ENCODE peak calls at places on chromosomes 1 and 21, in six cellular contexts. One of them, this sample, is unnamed.

GRCh38 chr1:76303348-76303712 is 228.8 kb downstream of the ST6GALNAC3 start:
- DNase-seq in HFFc6: no peak
- DNase-seq in tibial artery: no peak
- DNase-seq in mesothelial cell of epicardium: no peak
- DNase-seq in adrenal gland: no peak
- DNase-seq in lower lobe of right lung: no peak
- DNase-seq in this sample: no peak

GRCh38 chr1:59691261-59691660 is 123.5 kb upstream of the HOOK1 start:
- DNase-seq in HFFc6: no peak
- DNase-seq in tibial artery: no peak
- DNase-seq in mesothelial cell of epicardium: no peak
- DNase-seq in adrenal gland: peak
- DNase-seq in lower lobe of right lung: no peak
- DNase-seq in this sample: no peak

GRCh38 chr1:53890522-53890941 is 935 bp upstream of the YIPF1 start:
- DNase-seq in HFFc6: no peak
- DNase-seq in tibial artery: no peak
- DNase-seq in mesothelial cell of epicardium: no peak
- DNase-seq in adrenal gland: no peak
- DNase-seq in lower lobe of right lung: no peak
- DNase-seq in this sample: no peak

GRCh38 chr21:32962286-32962685 is 63.4 kb upstream of the OLIG2 start:
- DNase-seq in HFFc6: no peak
- DNase-seq in tibial artery: no peak
- DNase-seq in mesothelial cell of epicardium: no peak
- DNase-seq in adrenal gland: no peak
- DNase-seq in lower lobe of right lung: no peak
- DNase-seq in this sample: no peak

GRCh38 chr21:45530423-45531113 is 11.7 kb downstream of the SLC19A1 start:
- DNase-seq in HFFc6: no peak
- DNase-seq in tibial artery: peak
- DNase-seq in mesothelial cell of epicardium: no peak
- DNase-seq in adrenal gland: no peak
- DNase-seq in lower lobe of right lung: peak
- DNase-seq in this sample: no peak

GRCh38 chr1:177927021-177927596 is 42.7 kb downstream of the SEC16B start:
- DNase-seq in HFFc6: peak
- DNase-seq in tibial artery: no peak
- DNase-seq in mesothelial cell of epicardium: no peak
- DNase-seq in adrenal gland: no peak
- DNase-seq in lower lobe of right lung: no peak
- DNase-seq in this sample: no peak

GRCh38 chr21:42193131-42193671 is 25.7 kb upstream of the ABCG1 start:
- DNase-seq in HFFc6: no peak
- DNase-seq in tibial artery: no peak
- DNase-seq in mesothelial cell of epicardium: no peak
- DNase-seq in adrenal gland: peak
- DNase-seq in lower lobe of right lung: no peak
- DNase-seq in this sample: no peak

GRCh38 chr1:173946380-173946921 is 29.3 kb upstream of the SERPINC1 start:
- DNase-seq in HFFc6: no peak
- DNase-seq in tibial artery: no peak
- DNase-seq in mesothelial cell of epicardium: no peak
- DNase-seq in adrenal gland: no peak
- DNase-seq in lower lobe of right lung: no peak
- DNase-seq in this sample: no peak

GRCh38 chr1:14910947-14911721 is 242.4 kb upstream of the TMEM51 start:
- DNase-seq in HFFc6: no peak
- DNase-seq in tibial artery: peak
- DNase-seq in mesothelial cell of epicardium: no peak
- DNase-seq in adrenal gland: no peak
- DNase-seq in lower lobe of right lung: no peak
- DNase-seq in this sample: no peak

GRCh38 chr1:152739841-152740240 is 18.0 kb upstream of the KPRP start:
- DNase-seq in HFFc6: no peak
- DNase-seq in tibial artery: no peak
- DNase-seq in mesothelial cell of epicardium: no peak
- DNase-seq in adrenal gland: no peak
- DNase-seq in lower lobe of right lung: no peak
- DNase-seq in this sample: no peak

GRCh38 chr1:6646499-6647148 is 22.0 kb downstream of the THAP3 start:
- DNase-seq in HFFc6: peak
- DNase-seq in tibial artery: no peak
- DNase-seq in mesothelial cell of epicardium: no peak
- DNase-seq in adrenal gland: no peak
- DNase-seq in lower lobe of right lung: no peak
- DNase-seq in this sample: no peak

GRCh38 chr21:43287111-43287973 is 118.5 kb downstream of the CRYAA start:
- DNase-seq in HFFc6: no peak
- DNase-seq in tibial artery: no peak
- DNase-seq in mesothelial cell of epicardium: no peak
- DNase-seq in adrenal gland: no peak
- DNase-seq in lower lobe of right lung: peak
- DNase-seq in this sample: no peak

GRCh38 chr1:38013027-38013588 is 574 bp downstream of the UTP11 start:
- DNase-seq in HFFc6: peak
- DNase-seq in tibial artery: no peak
- DNase-seq in mesothelial cell of epicardium: no peak
- DNase-seq in adrenal gland: no peak
- DNase-seq in lower lobe of right lung: peak
- DNase-seq in this sample: no peak

GRCh38 chr1:225842788-225843425 is 33.0 kb downstream of the EPHX1 start:
- DNase-seq in HFFc6: no peak
- DNase-seq in tibial artery: no peak
- DNase-seq in mesothelial cell of epicardium: no peak
- DNase-seq in adrenal gland: no peak
- DNase-seq in lower lobe of right lung: no peak
- DNase-seq in this sample: no peak

GRCh38 chr1:221437924-221438323 is 304.0 kb downstream of the DUSP10 start:
- DNase-seq in HFFc6: peak
- DNase-seq in tibial artery: no peak
- DNase-seq in mesothelial cell of epicardium: no peak
- DNase-seq in adrenal gland: no peak
- DNase-seq in lower lobe of right lung: no peak
- DNase-seq in this sample: no peak

GRCh38 chr21:14771587-14771986 is 225.5 kb upstream of the SAMSN1 start:
- DNase-seq in HFFc6: no peak
- DNase-seq in tibial artery: no peak
- DNase-seq in mesothelial cell of epicardium: no peak
- DNase-seq in adrenal gland: no peak
- DNase-seq in lower lobe of right lung: no peak
- DNase-seq in this sample: no peak

GRCh38 chr1:37177230-37177864 is 143.0 kb upstream of the GRIK3 start:
- DNase-seq in HFFc6: no peak
- DNase-seq in tibial artery: no peak
- DNase-seq in mesothelial cell of epicardium: no peak
- DNase-seq in adrenal gland: peak
- DNase-seq in lower lobe of right lung: peak
- DNase-seq in this sample: no peak

GRCh38 chr1:105652109-105652508 is 1404.4 kb upstream of the PRMT6 start:
- DNase-seq in HFFc6: no peak
- DNase-seq in tibial artery: no peak
- DNase-seq in mesothelial cell of epicardium: no peak
- DNase-seq in adrenal gland: no peak
- DNase-seq in lower lobe of right lung: no peak
- DNase-seq in this sample: no peak

DNA sequence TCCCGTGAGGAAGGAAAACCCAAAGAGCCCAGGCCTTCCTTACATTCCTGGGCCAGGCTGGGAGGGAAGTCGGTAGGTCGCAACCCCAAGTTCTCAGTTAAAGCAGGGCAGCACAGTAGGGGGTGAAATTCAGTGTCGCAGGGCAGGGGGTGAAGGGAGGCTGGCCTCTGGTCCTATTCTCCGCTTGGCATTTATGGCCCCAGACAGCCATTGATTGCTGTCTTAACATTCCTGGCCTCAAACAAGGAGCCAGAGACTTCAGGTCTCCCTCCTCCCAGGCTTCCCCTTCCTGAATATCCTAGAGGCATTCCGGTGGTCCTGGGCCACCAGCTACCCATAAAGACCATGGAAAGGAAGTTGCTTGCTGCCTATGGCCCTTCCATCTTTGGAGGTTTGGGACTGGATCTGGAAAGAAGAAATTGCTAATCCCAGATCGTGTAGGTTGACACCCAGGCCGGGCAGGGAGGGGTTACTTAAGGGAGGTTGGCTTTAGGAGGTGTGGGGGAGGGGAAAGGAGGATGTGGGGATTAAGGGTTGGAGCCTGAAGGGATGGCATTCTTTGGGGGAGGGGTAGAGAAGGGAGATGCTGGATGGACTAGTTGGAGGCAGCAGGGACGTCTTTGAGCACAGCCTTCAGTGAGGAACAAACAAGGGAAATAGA is 1.7 kb downstream of the LIN28A start:
- DNase-seq in HFFc6: no peak
- DNase-seq in tibial artery: peak
- DNase-seq in mesothelial cell of epicardium: no peak
- DNase-seq in adrenal gland: no peak
- DNase-seq in lower lobe of right lung: no peak
- DNase-seq in this sample: no peak
- TF ChIP-seq CTCF in HFFc6: no peak
- TF ChIP-seq CTCF in tibial artery: no peak
- TF ChIP-seq CTCF in mesothelial cell of epicardium: no peak
- TF ChIP-seq CTCF in adrenal gland: no peak
- TF ChIP-seq CTCF in lower lobe of right lung: no peak
- TF ChIP-seq CTCF in this sample: no peak

DNA sequence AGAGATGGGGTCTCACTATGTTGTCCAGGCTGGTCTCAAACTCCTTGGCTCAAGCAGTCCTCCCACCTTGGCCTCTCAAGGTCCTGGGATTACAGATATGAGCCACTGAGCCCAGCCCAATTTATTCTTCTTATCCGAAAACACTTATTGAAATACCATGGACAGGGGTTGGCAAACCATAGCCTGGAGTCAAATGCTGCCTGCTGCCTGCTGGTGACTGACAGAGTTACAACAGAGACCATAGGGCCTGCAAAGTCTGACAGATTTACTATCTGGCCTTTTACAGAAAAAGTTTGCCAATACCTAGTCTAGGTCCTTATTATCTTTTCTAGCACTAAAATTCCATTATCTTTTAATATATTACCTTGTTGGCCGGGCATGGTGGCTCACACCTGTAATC is 87.1 kb upstream of the ZNF281 start:
- DNase-seq in HFFc6: peak
- DNase-seq in tibial artery: no peak
- DNase-seq in mesothelial cell of epicardium: no peak
- DNase-seq in adrenal gland: no peak
- DNase-seq in lower lobe of right lung: no peak
- DNase-seq in this sample: no peak
- TF ChIP-seq CTCF in HFFc6: no peak
- TF ChIP-seq CTCF in tibial artery: no peak
- TF ChIP-seq CTCF in mesothelial cell of epicardium: no peak
- TF ChIP-seq CTCF in adrenal gland: no peak
- TF ChIP-seq CTCF in lower lobe of right lung: no peak
- TF ChIP-seq CTCF in this sample: no peak

GRCh38 chr1:197731449-197731848 is 43.8 kb downstream of the DENND1B start:
- DNase-seq in HFFc6: no peak
- DNase-seq in tibial artery: no peak
- DNase-seq in mesothelial cell of epicardium: no peak
- DNase-seq in adrenal gland: no peak
- DNase-seq in lower lobe of right lung: no peak
- DNase-seq in this sample: no peak
- TF ChIP-seq CTCF in HFFc6: no peak
- TF ChIP-seq CTCF in tibial artery: no peak
- TF ChIP-seq CTCF in mesothelial cell of epicardium: no peak
- TF ChIP-seq CTCF in adrenal gland: no peak
- TF ChIP-seq CTCF in lower lobe of right lung: no peak
- TF ChIP-seq CTCF in this sample: no peak

GRCh38 chr1:166167395-166167922 is 658 bp upstream of the FAM78B start:
- DNase-seq in HFFc6: no peak
- DNase-seq in tibial artery: no peak
- DNase-seq in mesothelial cell of epicardium: no peak
- DNase-seq in adrenal gland: no peak
- DNase-seq in lower lobe of right lung: no peak
- DNase-seq in this sample: no peak
- TF ChIP-seq CTCF in HFFc6: no peak
- TF ChIP-seq CTCF in tibial artery: peak
- TF ChIP-seq CTCF in mesothelial cell of epicardium: no peak
- TF ChIP-seq CTCF in adrenal gland: no peak
- TF ChIP-seq CTCF in lower lobe of right lung: no peak
- TF ChIP-seq CTCF in this sample: peak

GRCh38 chr1:107139833-107140702 is 771 bp upstream of the NTNG1 start:
- DNase-seq in HFFc6: peak
- DNase-seq in tibial artery: peak
- DNase-seq in mesothelial cell of epicardium: peak
- DNase-seq in adrenal gland: peak
- DNase-seq in lower lobe of right lung: peak
- DNase-seq in this sample: no peak

GRCh38 chr1:107138767-107139445 is 1.9 kb upstream of the NTNG1 start:
- DNase-seq in HFFc6: peak
- DNase-seq in tibial artery: no peak
- DNase-seq in mesothelial cell of epicardium: no peak
- DNase-seq in adrenal gland: no peak
- DNase-seq in lower lobe of right lung: no peak
- DNase-seq in this sample: no peak

GRCh38 chr1:107141491-107142369 is 891 bp downstream of the NTNG1 start:
- DNase-seq in HFFc6: peak
- DNase-seq in tibial artery: no peak
- DNase-seq in mesothelial cell of epicardium: peak
- DNase-seq in adrenal gland: no peak
- DNase-seq in lower lobe of right lung: peak
- DNase-seq in this sample: no peak

GRCh38 chr1:107142370-107142668 is 1.5 kb downstream of the NTNG1 start:
- DNase-seq in HFFc6: no peak
- DNase-seq in tibial artery: no peak
- DNase-seq in mesothelial cell of epicardium: no peak
- DNase-seq in adrenal gland: no peak
- DNase-seq in lower lobe of right lung: no peak
- DNase-seq in this sample: no peak

GRCh38 chr1:107140703-107141490 is at the start of gene NTNG1:
- DNase-seq in HFFc6: no peak
- DNase-seq in tibial artery: no peak
- DNase-seq in mesothelial cell of epicardium: peak
- DNase-seq in adrenal gland: no peak
- DNase-seq in lower lobe of right lung: no peak
- DNase-seq in this sample: no peak
- TF ChIP-seq CTCF in HFFc6: no peak
- TF ChIP-seq CTCF in tibial artery: no peak
- TF ChIP-seq CTCF in mesothelial cell of epicardium: no peak
- TF ChIP-seq CTCF in adrenal gland: no peak
- TF ChIP-seq CTCF in lower lobe of right lung: no peak
- TF ChIP-seq CTCF in this sample: no peak